ENCODE peak calls at places on chromosomes 7 and 10, in nine cellular contexts. One of them, this sample, is unnamed.

GRCh38 chr10:23439920-23440875 is 1.3 kb downstream of the OTUD1 start:
- DNase-seq in HEK293T: peak; percentile 38
- DNase-seq in NK-92 treated with Interleukin-12 subunit alpha and Interleukin-12 subunit beta, amount 100 ng/mL, for 24 hours: no peak
- DNase-seq in progenitor cell of endocrine pancreas: peak; percentile 17
- DNase-seq in COR-L47: no peak
- DNase-seq in cardiac muscle cell: peak; percentile 35
- DNase-seq in astrocyte: peak; percentile 16
- DNase-seq in stimulated activated CD8-positive, alpha-beta memory T cell treated with anti-CD3 and anti-CD28 coated beads, Interleukin-4, amount 100 ng/mL, for 48 hours: peak; percentile 51
- DNase-seq in activated naive CD4-positive, alpha-beta T cell treated with anti-CD3 and anti-CD28 coated beads, Interleukin-2, amount 50 U/mL, for 16 hours: peak; percentile 40
- DNase-seq in this sample: peak; percentile 54

GRCh38 chr10:79166312-79166721 is 97.6 kb downstream of the ZMIZ1 start:
- DNase-seq in HEK293T: no peak
- DNase-seq in NK-92 treated with Interleukin-12 subunit alpha and Interleukin-12 subunit beta, amount 100 ng/mL, for 24 hours: no peak
- DNase-seq in progenitor cell of endocrine pancreas: no peak
- DNase-seq in COR-L47: peak; percentile 21
- DNase-seq in cardiac muscle cell: no peak
- DNase-seq in astrocyte: no peak
- DNase-seq in stimulated activated CD8-positive, alpha-beta memory T cell treated with anti-CD3 and anti-CD28 coated beads, Interleukin-4, amount 100 ng/mL, for 48 hours: no peak
- DNase-seq in activated naive CD4-positive, alpha-beta T cell treated with anti-CD3 and anti-CD28 coated beads, Interleukin-2, amount 50 U/mL, for 16 hours: no peak
- DNase-seq in this sample: no peak

GRCh38 chr10:125689955-125690569 is 7.1 kb upstream of the TEX36 start:
- DNase-seq in HEK293T: no peak
- DNase-seq in NK-92 treated with Interleukin-12 subunit alpha and Interleukin-12 subunit beta, amount 100 ng/mL, for 24 hours: no peak
- DNase-seq in progenitor cell of endocrine pancreas: no peak
- DNase-seq in COR-L47: no peak
- DNase-seq in cardiac muscle cell: no peak
- DNase-seq in astrocyte: no peak
- DNase-seq in stimulated activated CD8-positive, alpha-beta memory T cell treated with anti-CD3 and anti-CD28 coated beads, Interleukin-4, amount 100 ng/mL, for 48 hours: no peak
- DNase-seq in activated naive CD4-positive, alpha-beta T cell treated with anti-CD3 and anti-CD28 coated beads, Interleukin-2, amount 50 U/mL, for 16 hours: no peak
- DNase-seq in this sample: no peak

GRCh38 chr7:129610709-129611245 is 743 bp upstream of the NRF1 start:
- DNase-seq in HEK293T: no peak
- DNase-seq in NK-92 treated with Interleukin-12 subunit alpha and Interleukin-12 subunit beta, amount 100 ng/mL, for 24 hours: no peak
- DNase-seq in progenitor cell of endocrine pancreas: no peak
- DNase-seq in COR-L47: peak; percentile 39
- DNase-seq in cardiac muscle cell: no peak
- DNase-seq in astrocyte: no peak
- DNase-seq in stimulated activated CD8-positive, alpha-beta memory T cell treated with anti-CD3 and anti-CD28 coated beads, Interleukin-4, amount 100 ng/mL, for 48 hours: no peak
- DNase-seq in activated naive CD4-positive, alpha-beta T cell treated with anti-CD3 and anti-CD28 coated beads, Interleukin-2, amount 50 U/mL, for 16 hours: peak; percentile 14
- DNase-seq in this sample: no peak

GRCh38 chr7:51262796-51263519 is 53.7 kb downstream of the COBL start:
- DNase-seq in HEK293T: no peak
- DNase-seq in NK-92 treated with Interleukin-12 subunit alpha and Interleukin-12 subunit beta, amount 100 ng/mL, for 24 hours: no peak
- DNase-seq in progenitor cell of endocrine pancreas: no peak
- DNase-seq in COR-L47: no peak
- DNase-seq in cardiac muscle cell: no peak
- DNase-seq in astrocyte: no peak
- DNase-seq in stimulated activated CD8-positive, alpha-beta memory T cell treated with anti-CD3 and anti-CD28 coated beads, Interleukin-4, amount 100 ng/mL, for 48 hours: no peak
- DNase-seq in activated naive CD4-positive, alpha-beta T cell treated with anti-CD3 and anti-CD28 coated beads, Interleukin-2, amount 50 U/mL, for 16 hours: no peak
- DNase-seq in this sample: no peak

GRCh38 chr7:3574386-3574785 is 273.3 kb downstream of the SDK1 start:
- DNase-seq in HEK293T: no peak
- DNase-seq in NK-92 treated with Interleukin-12 subunit alpha and Interleukin-12 subunit beta, amount 100 ng/mL, for 24 hours: no peak
- DNase-seq in progenitor cell of endocrine pancreas: no peak
- DNase-seq in COR-L47: no peak
- DNase-seq in cardiac muscle cell: no peak
- DNase-seq in astrocyte: no peak
- DNase-seq in stimulated activated CD8-positive, alpha-beta memory T cell treated with anti-CD3 and anti-CD28 coated beads, Interleukin-4, amount 100 ng/mL, for 48 hours: no peak
- DNase-seq in activated naive CD4-positive, alpha-beta T cell treated with anti-CD3 and anti-CD28 coated beads, Interleukin-2, amount 50 U/mL, for 16 hours: no peak
- DNase-seq in this sample: no peak

GRCh38 chr10:81251457-81252115 is 623.4 kb upstream of the NRG3 start:
- DNase-seq in HEK293T: no peak
- DNase-seq in NK-92 treated with Interleukin-12 subunit alpha and Interleukin-12 subunit beta, amount 100 ng/mL, for 24 hours: no peak
- DNase-seq in progenitor cell of endocrine pancreas: no peak
- DNase-seq in COR-L47: no peak
- DNase-seq in cardiac muscle cell: no peak
- DNase-seq in astrocyte: no peak
- DNase-seq in stimulated activated CD8-positive, alpha-beta memory T cell treated with anti-CD3 and anti-CD28 coated beads, Interleukin-4, amount 100 ng/mL, for 48 hours: no peak
- DNase-seq in activated naive CD4-positive, alpha-beta T cell treated with anti-CD3 and anti-CD28 coated beads, Interleukin-2, amount 50 U/mL, for 16 hours: no peak
- DNase-seq in this sample: no peak

GRCh38 chr7:36198854-36199266 is 45.8 kb downstream of the EEPD1 start:
- DNase-seq in HEK293T: no peak
- DNase-seq in NK-92 treated with Interleukin-12 subunit alpha and Interleukin-12 subunit beta, amount 100 ng/mL, for 24 hours: no peak
- DNase-seq in progenitor cell of endocrine pancreas: no peak
- DNase-seq in COR-L47: no peak
- DNase-seq in cardiac muscle cell: no peak
- DNase-seq in astrocyte: peak; percentile 61
- DNase-seq in stimulated activated CD8-positive, alpha-beta memory T cell treated with anti-CD3 and anti-CD28 coated beads, Interleukin-4, amount 100 ng/mL, for 48 hours: no peak
- DNase-seq in activated naive CD4-positive, alpha-beta T cell treated with anti-CD3 and anti-CD28 coated beads, Interleukin-2, amount 50 U/mL, for 16 hours: no peak
- DNase-seq in this sample: no peak

GRCh38 chr7:16171928-16172327 is 249.4 kb downstream of the CRPPA start:
- DNase-seq in HEK293T: no peak
- DNase-seq in NK-92 treated with Interleukin-12 subunit alpha and Interleukin-12 subunit beta, amount 100 ng/mL, for 24 hours: no peak
- DNase-seq in progenitor cell of endocrine pancreas: no peak
- DNase-seq in COR-L47: no peak
- DNase-seq in cardiac muscle cell: no peak
- DNase-seq in astrocyte: peak; percentile 75
- DNase-seq in stimulated activated CD8-positive, alpha-beta memory T cell treated with anti-CD3 and anti-CD28 coated beads, Interleukin-4, amount 100 ng/mL, for 48 hours: no peak
- DNase-seq in activated naive CD4-positive, alpha-beta T cell treated with anti-CD3 and anti-CD28 coated beads, Interleukin-2, amount 50 U/mL, for 16 hours: no peak
- DNase-seq in this sample: no peak

GRCh38 chr7:47654672-47655340 is 72.9 kb upstream of the TNS3 start:
- DNase-seq in HEK293T: no peak
- DNase-seq in NK-92 treated with Interleukin-12 subunit alpha and Interleukin-12 subunit beta, amount 100 ng/mL, for 24 hours: no peak
- DNase-seq in progenitor cell of endocrine pancreas: no peak
- DNase-seq in COR-L47: no peak
- DNase-seq in cardiac muscle cell: no peak
- DNase-seq in astrocyte: peak; percentile 83
- DNase-seq in stimulated activated CD8-positive, alpha-beta memory T cell treated with anti-CD3 and anti-CD28 coated beads, Interleukin-4, amount 100 ng/mL, for 48 hours: no peak
- DNase-seq in activated naive CD4-positive, alpha-beta T cell treated with anti-CD3 and anti-CD28 coated beads, Interleukin-2, amount 50 U/mL, for 16 hours: no peak
- DNase-seq in this sample: no peak

GRCh38 chr10:78931333-78932083 is 137.3 kb upstream of the ZMIZ1 start:
- DNase-seq in HEK293T: peak; percentile 52
- DNase-seq in NK-92 treated with Interleukin-12 subunit alpha and Interleukin-12 subunit beta, amount 100 ng/mL, for 24 hours: no peak
- DNase-seq in progenitor cell of endocrine pancreas: no peak
- DNase-seq in COR-L47: peak; percentile 25
- DNase-seq in cardiac muscle cell: no peak
- DNase-seq in astrocyte: peak; percentile 87
- DNase-seq in stimulated activated CD8-positive, alpha-beta memory T cell treated with anti-CD3 and anti-CD28 coated beads, Interleukin-4, amount 100 ng/mL, for 48 hours: no peak
- DNase-seq in activated naive CD4-positive, alpha-beta T cell treated with anti-CD3 and anti-CD28 coated beads, Interleukin-2, amount 50 U/mL, for 16 hours: no peak
- DNase-seq in this sample: no peak